ENCODE peak calls at places on chromosomes 16 and 17, in five cellular contexts. K, L, Z, R and E are unnamed samples.

GRCh38 chr17:48564200-48565023 is 13.7 kb downstream of the HOXB4 start:
- DNase-seq in K (no peak), Z (peak), R (no peak), L (no peak), E (no peak)

GRCh38 chr17:17741346-17742023 is 60.2 kb downstream of the RAI1 start:
- DNase-seq in K (no peak), L (peak), Z (no peak), R (no peak), E (peak)

GRCh38 chr17:39981207-39982068 is 831 bp downstream of the PSMD3 start:
- DNase-seq in R (no peak), L (no peak), Z (no peak), K (no peak), E (no peak)

GRCh38 chr16:68786685-68787418 is 49.8 kb downstream of the CDH1 start:
- DNase-seq in K (no peak), R (no peak), Z (no peak), L (peak), E (no peak)

GRCh38 chr17:67108411-67108810 is 64.1 kb downstream of the CACNG1 start:
- DNase-seq in Z (no peak), R (no peak), L (no peak), K (no peak), E (no peak)

GRCh38 chr16:75065149-75065807 is 51.3 kb downstream of the LDHD start:
- DNase-seq in K (no peak), R (no peak), Z (no peak), L (no peak), E (no peak)

GRCh38 chr17:66752411-66752810 is 82.5 kb upstream of the CACNG5 start:
- DNase-seq in Z (no peak), R (no peak), K (no peak), L (no peak), E (no peak)

GRCh38 chr16:57000271-57001025 is 11.1 kb downstream of the NLRC5 start:
- DNase-seq in L (peak), R (peak), Z (peak), K (peak), E (peak)

GRCh38 chr17:64278614-64279013 is 15.6 kb upstream of the TEX2 start:
- DNase-seq in Z (no peak), K (no peak), R (no peak), L (peak), E (peak)

GRCh38 chr16:68466174-68466573 is 17.9 kb upstream of the SMPD3 start:
- DNase-seq in R (no peak), Z (no peak), L (no peak), K (no peak), E (no peak)

GRCh38 chr16:82629441-82630027 is 2.8 kb downstream of the CDH13 start:
- DNase-seq in Z (no peak), R (no peak), L (peak), K (no peak), E (peak)

GRCh38 chr17:38715216-38715943 is 10.3 kb downstream of the MLLT6 start:
- DNase-seq in L (no peak), R (no peak), K (no peak), Z (no peak), E (no peak)

GRCh38 chr17:39231091-39231561 is 5.4 kb upstream of the STAC2 start:
- DNase-seq in Z (no peak), R (no peak), L (peak), K (no peak), E (no peak)

GRCh38 chr17:68356520-68356919 is 65.2 kb downstream of the ARSG start:
- DNase-seq in L (no peak), K (no peak), R (no peak), Z (no peak), E (no peak)

GRCh38 chr16:69469807-69470561 is 45.6 kb downstream of the CYB5B start:
- DNase-seq in L (no peak), R (no peak), K (no peak), Z (no peak), E (no peak)

GRCh38 chr16:58034128-58034685 is 8.7 kb downstream of the MMP15 start:
- DNase-seq in R (no peak), Z (no peak), L (no peak), K (no peak), E (no peak)

GRCh38 chr17:27585792-27586191 is 45.2 kb upstream of the LGALS9 start:
- DNase-seq in L (no peak), Z (no peak), K (no peak), R (no peak), E (no peak)

GRCh38 chr16:12081048-12081404 is 104.5 kb downstream of the SNX29 start:
- DNase-seq in Z (peak), R (no peak), K (no peak), L (no peak), E (no peak)

GRCh38 chr17:59800530-59800942 is 92.2 kb downstream of the TUBD1 start:
- DNase-seq in Z (no peak), R (no peak), K (no peak), L (peak), E (no peak)

GRCh38 chr17:72034000-72034399 is 86.8 kb upstream of the SOX9 start:
- DNase-seq in L (no peak), R (no peak), Z (no peak), K (no peak), E (no peak)

GRCh38 chr16:19701091-19701490 is 16.9 kb downstream of the KNOP1 start:
- DNase-seq in L (no peak), K (no peak), R (no peak), Z (no peak), E (no peak)

GRCh38 chr16:7182510-7183109 is 150.0 kb upstream of the RBFOX1 start:
- DNase-seq in R (no peak), Z (no peak), L (no peak), K (no peak), E (no peak)

GRCh38 chr17:43019418-43019817 is 2.8 kb downstream of the VAT1 start:
- DNase-seq in K (no peak), L (peak), Z (peak), R (no peak), E (peak)

GRCh38 chr16:55439101-55439690 is 39.8 kb upstream of the MMP2 start:
- DNase-seq in R (no peak), K (no peak), L (peak), Z (no peak), E (no peak)

GRCh38 chr17:80010283-80010858 is 25.3 kb downstream of the TBC1D16 start:
- DNase-seq in Z (no peak), R (peak), L (no peak), K (no peak), E (no peak)

GRCh38 chr17:74733365-74734122 is 3.5 kb upstream of the RAB37 start:
- DNase-seq in K (no peak), R (no peak), Z (no peak), L (no peak), E (no peak)

GRCh38 chr16:48126801-48127644 is 28.8 kb downstream of the ABCC12 start:
- DNase-seq in R (peak), K (peak), Z (peak), L (peak), E (peak)

GRCh38 chr17:48542956-48543853 is 1.7 kb downstream of the HOXB2 start:
- DNase-seq in Z (peak), L (no peak), R (peak), K (no peak), E (peak)

DNA sequence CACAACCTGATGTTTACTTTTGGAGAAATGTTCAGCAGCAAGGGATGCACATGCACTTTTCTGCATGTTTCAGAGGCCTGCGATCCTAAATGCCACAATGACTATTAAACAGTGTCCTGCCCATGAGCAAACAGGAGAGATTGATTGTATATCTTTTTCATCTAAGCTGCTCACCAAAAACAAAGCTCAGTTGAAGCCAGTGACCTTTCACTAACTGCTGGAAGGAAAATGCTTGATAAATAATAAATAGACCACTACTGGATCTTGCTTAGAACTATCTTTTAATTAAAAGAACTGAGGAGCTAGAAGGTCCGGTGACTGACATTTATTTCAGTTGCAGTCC is 16.3 kb downstream of the MRPS23 start:
- DNase-seq in R (no peak), K (no peak), Z (no peak), L (no peak), E (no peak)
- TF ChIP-seq CTCF in R (peak), K (no peak), Z (peak), L (no peak), E (no peak)

DNA sequence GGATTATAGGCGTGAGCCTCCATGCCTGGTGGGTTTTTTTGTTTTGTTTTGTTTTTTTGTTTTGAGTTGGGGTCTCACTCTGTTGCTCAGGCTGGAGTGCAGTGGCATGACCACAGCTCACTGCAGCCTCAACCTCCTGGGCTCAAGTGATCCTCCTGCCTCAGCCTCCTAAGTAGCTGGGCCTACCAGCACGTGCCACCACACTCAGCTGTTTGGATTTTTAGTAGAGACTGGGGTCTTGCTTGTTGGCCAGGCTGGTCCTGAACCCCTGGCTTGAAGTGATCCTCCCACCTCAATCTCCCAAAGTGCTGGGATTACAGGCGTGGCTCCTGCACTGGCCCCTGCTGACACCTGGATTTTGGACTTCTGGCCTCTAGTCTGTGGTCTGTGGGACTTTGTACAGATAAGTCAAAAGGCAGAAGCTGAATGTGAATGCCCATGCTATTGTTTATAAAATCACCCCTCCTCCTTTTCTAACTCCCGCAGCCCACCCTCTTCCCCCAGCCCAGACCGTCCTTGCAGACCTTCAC is 5.7 kb downstream of the SNAI3 start:
- DNase-seq in L (no peak), R (no peak), K (no peak), Z (no peak), E (no peak)
- H3K4me3 ChIP-seq in L (no peak), R (no peak), K (no peak), Z (no peak), E (no peak)

GRCh38 chr16:25143898-25144297 is 32.4 kb downstream of the LCMT1 start:
- DNase-seq in Z (no peak), R (no peak), K (no peak), L (no peak), E (no peak)
- TF ChIP-seq CTCF in Z (peak), R (peak), K (peak), L (peak), E (no peak)

GRCh38 chr17:29614345-29615047 is 8.2 kb downstream of the CORO6 start:
- DNase-seq in K (no peak), L (no peak), R (no peak), Z (no peak), E (no peak)
- H3K4me3 ChIP-seq in K (no peak), L (no peak), R (no peak), Z (no peak), E (no peak)

DNA sequence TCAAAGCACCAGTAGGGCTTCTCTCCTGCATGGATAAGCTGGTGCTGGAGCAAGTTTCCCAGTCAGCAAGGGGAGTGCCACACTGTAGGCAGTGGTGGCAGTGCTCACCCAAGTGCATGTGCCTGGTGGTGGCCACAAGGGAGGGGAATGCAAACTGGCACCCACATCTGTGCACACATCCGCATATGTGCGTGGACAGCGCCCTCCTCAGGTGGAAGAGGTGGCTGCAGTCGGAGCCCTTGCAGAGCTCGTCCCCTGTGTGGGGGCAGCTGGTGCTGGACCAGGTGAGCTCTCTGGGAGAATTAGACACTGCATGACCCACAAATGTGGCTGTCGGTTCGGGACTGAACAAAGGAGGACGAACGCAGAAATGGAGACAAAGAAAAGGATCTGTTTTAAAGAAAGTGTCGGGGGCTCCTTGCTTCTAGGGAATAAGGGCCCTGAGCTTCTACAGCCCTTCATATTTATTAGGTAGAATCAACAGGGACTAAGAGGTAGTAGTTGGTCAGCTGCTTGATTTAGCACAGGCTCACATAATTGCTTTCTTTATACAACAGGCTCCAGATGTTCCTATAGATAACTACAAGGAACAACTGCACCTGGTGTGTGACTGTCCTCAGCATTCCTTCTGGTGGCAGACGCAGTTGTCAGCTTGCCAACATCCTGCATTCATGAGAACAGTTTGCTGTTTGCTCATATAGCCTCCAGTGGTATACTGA is 5.3 kb upstream of the ZNF689 start:
- DNase-seq in R (no peak), K (no peak), Z (peak), L (peak), E (no peak)
- TF ChIP-seq CTCF in R (no peak), K (peak), Z (peak), L (peak), E (peak)

DNA sequence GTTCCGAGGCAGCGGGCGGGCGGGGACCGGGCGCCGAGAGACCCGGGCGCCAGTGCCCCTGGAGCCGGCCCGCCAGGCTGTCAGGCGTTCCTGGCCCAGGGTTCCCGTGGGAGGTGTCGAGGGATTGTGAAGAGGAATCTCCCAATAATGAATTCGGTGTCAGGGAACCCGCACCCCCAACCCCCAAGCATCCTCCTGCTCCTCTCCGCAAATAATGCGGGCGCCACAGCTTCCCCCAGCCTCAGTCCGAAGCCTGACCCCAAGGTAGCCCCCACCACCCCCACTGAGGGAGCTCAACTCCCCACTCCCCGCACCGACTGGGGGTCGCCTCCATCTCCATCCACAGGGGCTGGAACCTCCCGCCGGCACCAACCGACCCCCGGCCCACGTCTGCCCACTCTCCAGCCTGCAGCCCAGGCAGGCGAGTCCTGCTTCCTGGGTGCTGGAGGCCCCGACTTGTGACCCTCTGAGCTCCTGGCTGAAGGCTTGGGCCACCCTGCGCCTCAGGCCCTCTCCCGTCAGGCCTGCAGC is 641 bp upstream of the CASKIN1 start:
- DNase-seq in L (no peak), R (no peak), Z (no peak), K (no peak), E (no peak)
- H3K4me3 ChIP-seq in L (no peak), R (peak), Z (no peak), K (no peak), E (no peak)

GRCh38 chr17:61575983-61576382 is 15.0 kb downstream of the NACA2 start:
- DNase-seq in L (no peak), K (no peak), R (no peak), Z (no peak), E (no peak)

GRCh38 chr17:61578645-61579044 is 12.4 kb downstream of the NACA2 start:
- DNase-seq in K (no peak), L (no peak), R (no peak), Z (no peak), E (no peak)

GRCh38 chr17:61575352-61575975 is 15.6 kb downstream of the NACA2 start:
- DNase-seq in Z (no peak), R (no peak), L (no peak), K (no peak), E (peak)

GRCh38 chr17:61571624-61572023 is 19.4 kb downstream of the NACA2 start:
- DNase-seq in Z (no peak), L (no peak), K (no peak), R (no peak), E (no peak)

DNA sequence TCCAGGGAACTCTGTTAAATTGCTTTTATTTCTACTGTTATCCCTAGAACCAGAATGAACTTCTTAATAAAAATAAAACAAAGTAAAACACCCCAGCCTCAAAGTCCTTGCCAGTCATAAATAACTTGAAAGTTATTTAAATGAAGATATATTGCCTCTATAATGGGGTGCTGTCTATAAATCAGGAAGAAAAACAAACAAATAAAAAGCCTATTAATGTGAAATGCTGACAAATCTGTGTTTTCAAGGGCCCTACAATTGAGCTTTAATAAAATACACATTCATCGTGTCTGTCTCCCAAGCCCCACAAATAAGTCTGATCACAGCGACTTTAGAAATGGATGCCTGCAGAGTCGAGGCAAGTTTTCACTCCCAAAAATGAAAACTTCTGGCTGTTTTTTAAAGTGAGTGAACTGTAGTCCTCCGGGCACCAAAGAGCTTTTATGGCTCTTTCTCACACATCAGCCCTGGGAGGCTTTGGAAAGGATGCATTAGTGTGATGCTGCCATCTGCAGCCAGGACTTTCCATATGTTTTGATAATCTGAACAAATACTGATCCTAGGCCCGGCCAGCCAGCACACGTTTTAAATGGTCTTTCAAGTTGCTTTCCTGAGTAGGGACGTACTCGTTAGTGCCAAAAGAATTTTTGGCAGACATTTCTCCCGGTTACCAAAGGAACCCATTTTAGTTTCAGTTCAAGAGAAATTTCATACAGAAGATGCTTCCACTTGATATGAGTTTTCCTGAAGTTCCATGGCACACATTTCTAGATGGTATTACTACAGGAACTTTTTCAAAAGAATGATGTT is 16.3 kb downstream of the NACA2 start:
- DNase-seq in K (no peak), L (peak), R (no peak), Z (no peak), E (peak)
- TF ChIP-seq CTCF in K (peak), L (peak), R (no peak), Z (no peak), E (peak)

GRCh38 chr17:65711671-65712276 is 150.3 kb upstream of the AXIN2 start:
- DNase-seq in K (no peak), Z (no peak), L (no peak), R (no peak), E (no peak)

GRCh38 chr17:65707780-65708179 is 146.3 kb upstream of the AXIN2 start:
- DNase-seq in K (no peak), R (no peak), L (no peak), Z (no peak), E (no peak)

DNA sequence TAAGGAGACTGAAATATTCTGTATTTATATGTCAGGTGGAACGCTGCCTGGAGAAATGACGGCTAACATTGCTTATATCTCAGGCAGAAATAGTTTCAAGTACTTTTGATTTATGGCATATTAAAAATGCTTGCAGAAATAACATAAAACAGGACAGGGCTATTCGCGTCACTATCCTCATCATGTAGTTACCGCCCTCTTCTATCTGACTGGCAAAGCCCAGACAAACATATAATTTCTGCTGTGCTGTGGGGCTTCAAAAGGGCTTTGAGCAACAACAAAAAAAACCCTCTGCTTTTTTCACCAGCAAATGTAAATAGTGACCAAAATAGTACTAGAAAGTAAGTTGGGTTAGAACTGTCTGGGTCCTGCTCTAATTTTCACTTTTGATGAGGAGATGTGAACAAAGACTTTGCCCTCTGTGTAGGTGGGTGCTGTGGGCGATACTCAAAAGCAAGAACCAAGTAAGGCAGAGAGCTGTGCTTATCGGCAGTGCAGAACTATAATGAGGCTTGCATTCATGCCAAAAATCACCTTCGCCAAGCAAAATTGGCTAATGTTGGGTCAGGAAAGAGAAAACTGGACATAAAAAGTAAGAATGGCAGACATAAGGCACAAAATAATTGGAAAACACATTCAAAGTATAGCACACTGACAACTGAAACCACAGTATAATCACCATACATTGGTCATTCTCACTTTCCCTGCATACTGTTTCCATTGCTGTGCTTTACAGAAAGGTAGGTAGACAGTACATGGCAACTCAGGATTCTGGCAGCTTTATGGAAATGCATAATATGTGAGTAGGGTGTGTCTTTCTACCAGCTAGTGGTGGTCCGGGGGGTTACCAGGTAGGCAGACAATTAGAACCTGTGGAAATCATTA is 151.2 kb upstream of the AXIN2 start:
- DNase-seq in K (no peak), Z (no peak), R (no peak), L (no peak), E (no peak)
- H3K4me3 ChIP-seq in K (no peak), Z (no peak), R (no peak), L (no peak), E (no peak)

GRCh38 chr17:7038025-7038862 is 2.4 kb downstream of the SLC16A13 start:
- DNase-seq in K (no peak), Z (no peak), L (no peak), R (no peak), E (no peak)
- TF ChIP-seq CTCF in K (no peak), Z (no peak), L (no peak), R (no peak), E (no peak)